ENCODE peak calls at places on chromosomes 2 and 18, in nine cellular contexts. B, C, X, W, L, E, M, T and I are unnamed samples.

GRCh38 chr18:41244751-41245150 is 710.3 kb upstream of the PIK3C3 start:
- DNase-seq in B (no peak), C (no peak), X (no peak), W (no peak), L (no peak), E (no peak), M (no peak), T (no peak), I (no peak)

GRCh38 chr2:203790134-203790533 is 77.4 kb upstream of the CTLA4 start:
- DNase-seq in B (no peak), C (no peak), X (no peak), W (no peak), L (no peak), E (no peak), M (no peak), T (no peak), I (no peak)

GRCh38 chr2:241271641-241272297 is 43.7 kb downstream of the HDLBP start:
- DNase-seq in B (peak; percentile 65), C (peak; percentile 85), X (peak; percentile 30), W (peak; percentile 52), L (peak; percentile 81), E (no peak), M (peak; percentile 97), T (peak; percentile 61), I (peak; percentile 46)

GRCh38 chr2:65177754-65178442 is 48.0 kb upstream of the RAB1A start:
- DNase-seq in B (no peak), C (peak; percentile 84), X (no peak), W (no peak), L (no peak), E (no peak), M (no peak), T (no peak), I (no peak)

GRCh38 chr2:218193716-218194115 is 23.3 kb upstream of the ARPC2 start:
- DNase-seq in B (no peak), C (no peak), X (no peak), W (no peak), L (no peak), E (no peak), M (peak; percentile 62), T (no peak), I (no peak)

GRCh38 chr2:88838165-88838635 is 146.7 kb downstream of the RPIA start:
- DNase-seq in B (peak; percentile 14), C (no peak), X (no peak), W (no peak), L (no peak), E (no peak), M (no peak), T (no peak), I (peak; percentile 70)

GRCh38 chr2:223055836-223056235 is 3.8 kb downstream of the KCNE4 start:
- DNase-seq in B (no peak), C (no peak), X (no peak), W (no peak), L (peak; percentile 64), E (no peak), M (no peak), T (no peak), I (no peak)

GRCh38 chr2:204881519-204882111 is 336.3 kb downstream of the PARD3B start:
- DNase-seq in B (peak; percentile 80), C (no peak), X (peak; percentile 1), W (no peak), L (no peak), E (no peak), M (peak; percentile 49), T (no peak), I (no peak)

GRCh38 chr2:166180951-166181812 is 53.4 kb upstream of the SCN1A start:
- DNase-seq in B (peak; percentile 25), C (peak; percentile 47), X (no peak), W (no peak), L (no peak), E (peak; percentile 25), M (peak; percentile 90), T (no peak), I (peak; percentile 25)

GRCh38 chr2:160869411-160869810 is 290.8 kb upstream of the TANK start:
- DNase-seq in B (no peak), C (no peak), X (no peak), W (no peak), L (peak; percentile 21), E (no peak), M (no peak), T (no peak), I (no peak)

GRCh38 chr2:96305979-96306308 is 598 bp upstream of the SNRNP200 start:
- DNase-seq in B (peak; percentile 18), C (no peak), X (no peak), W (no peak), L (no peak), E (peak; percentile 43), M (no peak), T (no peak), I (no peak)

GRCh38 chr2:25310965-25311865 is 30.5 kb downstream of the DNMT3A start:
- DNase-seq in B (no peak), C (peak; percentile 86), X (no peak), W (no peak), L (no peak), E (peak; percentile 92), M (no peak), T (no peak), I (no peak)

GRCh38 chr2:240201861-240202260 is 61.4 kb upstream of the OTOS start:
- DNase-seq in B (no peak), C (no peak), X (no peak), W (no peak), L (no peak), E (no peak), M (peak; percentile 86), T (no peak), I (no peak)

GRCh38 chr2:232299927-232300674 is 78.5 kb upstream of the ALPP start:
- DNase-seq in B (no peak), C (no peak), X (no peak), W (no peak), L (no peak), E (no peak), M (no peak), T (no peak), I (no peak)

GRCh38 chr2:62705859-62706720 is 577 bp downstream of the EHBP1 start:
- DNase-seq in B (peak; percentile 50), C (peak; percentile 80), X (peak; percentile 22), W (no peak), L (peak; percentile 67), E (peak; percentile 90), M (peak; percentile 94), T (peak; percentile 24), I (no peak)

GRCh38 chr18:22177496-22177866 is 8.1 kb downstream of the GATA6 start:
- DNase-seq in B (no peak), C (no peak), X (no peak), W (no peak), L (no peak), E (no peak), M (no peak), T (no peak), I (no peak)

GRCh38 chr2:184190725-184191124 is 407.6 kb upstream of the ZNF804A start:
- DNase-seq in B (no peak), C (no peak), X (no peak), W (no peak), L (no peak), E (no peak), M (no peak), T (no peak), I (no peak)

GRCh38 chr2:27960237-27960912 is 69.8 kb downstream of the BABAM2 start:
- DNase-seq in B (peak; percentile 92), C (no peak), X (no peak), W (no peak), L (no peak), E (no peak), M (no peak), T (no peak), I (no peak)

GRCh38 chr2:108589372-108589771 is 55.1 kb downstream of the LIMS1 start:
- DNase-seq in B (no peak), C (no peak), X (no peak), W (no peak), L (no peak), E (no peak), M (no peak), T (no peak), I (no peak)

GRCh38 chr2:207245526-207245925 is 79.8 kb upstream of the KLF7 start:
- DNase-seq in B (no peak), C (no peak), X (no peak), W (no peak), L (no peak), E (no peak), M (no peak), T (no peak), I (no peak)

GRCh38 chr2:23351388-23352141 is 33.4 kb upstream of the KLHL29 start:
- DNase-seq in B (peak; percentile 45), C (peak; percentile 79), X (peak; percentile 1), W (peak; percentile 18), L (peak; percentile 87), E (peak; percentile 51), M (peak; percentile 97), T (peak; percentile 90), I (peak; percentile 53)

GRCh38 chr18:30583768-30584167 is 458.8 kb downstream of the DSC3 start:
- DNase-seq in B (no peak), C (no peak), X (no peak), W (no peak), L (no peak), E (no peak), M (no peak), T (no peak), I (no peak)

GRCh38 chr2:38771632-38772031 is 6.4 kb upstream of the GEMIN6 start:
- DNase-seq in B (no peak), C (no peak), X (no peak), W (no peak), L (no peak), E (no peak), M (no peak), T (no peak), I (no peak)

GRCh38 chr2:227939271-227940027 is 68.0 kb downstream of the DAW1 start:
- DNase-seq in B (peak; percentile 42), C (no peak), X (no peak), W (no peak), L (no peak), E (peak; percentile 55), M (peak; percentile 85), T (no peak), I (no peak)

GRCh38 chr18:49096021-49096420 is 145.3 kb upstream of the SMAD7 start:
- DNase-seq in B (no peak), C (no peak), X (no peak), W (no peak), L (no peak), E (no peak), M (no peak), T (no peak), I (no peak)

GRCh38 chr2:75100011-75100680 is 99.2 kb downstream of the TACR1 start:
- DNase-seq in B (no peak), C (no peak), X (no peak), W (no peak), L (no peak), E (peak; percentile 18), M (no peak), T (no peak), I (no peak)

GRCh38 chr2:134220525-134220924 is 33.3 kb upstream of the MGAT5 start:
- DNase-seq in B (no peak), C (no peak), X (no peak), W (no peak), L (no peak), E (no peak), M (no peak), T (no peak), I (no peak)